ENCODE peak calls at places on chromosomes 16 and 17, in four cellular contexts. N is BE2C, S is HL-60, D is stromal cell of bone marrow. U is an unnamed sample.

GRCh38 chr17:55549140-55549539 is 37.9 kb upstream of the SMIM36 start:
- DNase-seq in N (peak; percentile 41), D (no peak), S (no peak), U (no peak)

GRCh38 chr17:71519285-71519684 is 601.5 kb upstream of the SOX9 start:
- DNase-seq in N (no peak), D (no peak), S (no peak), U (no peak)

GRCh38 chr16:80971814-80972213 is 34.9 kb downstream of the CMC2 start:
- DNase-seq in D (no peak), N (no peak), S (no peak), U (no peak)

GRCh38 chr17:50128441-50129302 is 1.3 kb downstream of the SAMD14 start:
- DNase-seq in S (no peak), D (no peak), N (no peak), U (no peak)

GRCh38 chr16:24577167-24577566 is 37.8 kb downstream of the RBBP6 start:
- DNase-seq in D (no peak), S (no peak), N (no peak), U (no peak)

GRCh38 chr17:18158022-18158600 is 25.5 kb upstream of the ALKBH5 start:
- DNase-seq in S (peak; percentile 68), D (peak; percentile 61), N (peak; percentile 61), U (peak; percentile 23)

GRCh38 chr16:62543516-62543915 is 507.3 kb upstream of the CDH8 start:
- DNase-seq in N (no peak), S (no peak), D (no peak), U (no peak)

GRCh38 chr17:81549031-81549557 is 3.1 kb downstream of the FAAP100 start:
- DNase-seq in S (no peak), N (no peak), D (no peak), U (no peak)

GRCh38 chr17:5286846-5287245 is 4.8 kb downstream of the RABEP1 start:
- DNase-seq in D (no peak), N (peak; percentile 12), S (no peak), U (no peak)

U was measured in astrocyte of the cerebellum.